ENCODE peak calls at places on chromosomes 7 and 10, in four cellular contexts. One of them, this sample, is unnamed.

GRCh38 chr7:4470246-4470645 is 211.8 kb upstream of the FOXK1 start:
- DNase-seq in body of pancreas: no peak
- DNase-seq in IMR-90: no peak
- DNase-seq in CD14-positive monocyte: no peak
- DNase-seq in this sample: no peak

GRCh38 chr7:140003913-140004382 is 58.8 kb downstream of the PARP12 start:
- DNase-seq in body of pancreas: no peak
- DNase-seq in CD14-positive monocyte: no peak
- DNase-seq in IMR-90: peak
- DNase-seq in this sample: peak

GRCh38 chr7:136293841-136294391 is 316.8 kb upstream of the MTPN start:
- DNase-seq in body of pancreas: no peak
- DNase-seq in IMR-90: no peak
- DNase-seq in CD14-positive monocyte: no peak
- DNase-seq in this sample: no peak

GRCh38 chr7:17300012-17300411 is 1.6 kb downstream of the AHR start:
- DNase-seq in body of pancreas: no peak
- DNase-seq in CD14-positive monocyte: no peak
- DNase-seq in IMR-90: no peak
- DNase-seq in this sample: no peak

GRCh38 chr10:121860810-121861209 is 67.0 kb downstream of the ATE1 start:
- DNase-seq in CD14-positive monocyte: no peak
- DNase-seq in IMR-90: no peak
- DNase-seq in body of pancreas: no peak
- DNase-seq in this sample: no peak

GRCh38 chr7:50959560-50959959 is 176.9 kb upstream of the GRB10 start:
- DNase-seq in body of pancreas: no peak
- DNase-seq in IMR-90: no peak
- DNase-seq in CD14-positive monocyte: no peak
- DNase-seq in this sample: no peak

GRCh38 chr10:75924309-75924920 is 493.0 kb downstream of the LRMDA start:
- DNase-seq in IMR-90: no peak
- DNase-seq in body of pancreas: no peak
- DNase-seq in CD14-positive monocyte: no peak
- DNase-seq in this sample: no peak

GRCh38 chr10:73094986-73095478 is 1.6 kb downstream of the P4HA1 start:
- DNase-seq in CD14-positive monocyte: no peak
- DNase-seq in body of pancreas: no peak
- DNase-seq in IMR-90: no peak
- DNase-seq in this sample: no peak

GRCh38 chr7:143172354-143172753 is 10.9 kb upstream of the TAS2R39 start:
- DNase-seq in IMR-90: no peak
- DNase-seq in CD14-positive monocyte: no peak
- DNase-seq in body of pancreas: peak
- DNase-seq in this sample: peak

GRCh38 chr10:89398003-89398749 is 5.8 kb downstream of the IFIT1 start:
- DNase-seq in body of pancreas: no peak
- DNase-seq in IMR-90: peak
- DNase-seq in CD14-positive monocyte: no peak
- DNase-seq in this sample: no peak

GRCh38 chr10:98790817-98791216 is 344.1 kb upstream of the HPS1 start:
- DNase-seq in CD14-positive monocyte: no peak
- DNase-seq in body of pancreas: no peak
- DNase-seq in IMR-90: peak
- DNase-seq in this sample: no peak

GRCh38 chr7:120984406-120984805 is 4.1 kb upstream of the CPED1 start:
- DNase-seq in IMR-90: no peak
- DNase-seq in body of pancreas: no peak
- DNase-seq in CD14-positive monocyte: no peak
- DNase-seq in this sample: no peak